ENCODE peak calls at places on chromosomes 2 and 18, in six cellular contexts. T is GM12878, A is K562, M is HCT116, W is SK-N-SH, E is HepG2. O is an unnamed sample.

GRCh38 chr2:105929506-105929905 is 184.8 kb downstream of the NCK2 start:
- DNase-seq in T (no peak), A (no peak), M (no peak), W (peak; percentile 46), E (no peak), O (no peak)

GRCh38 chr18:9765505-9765904 is 57.4 kb downstream of the RAB31 start:
- DNase-seq in T (no peak), A (no peak), M (no peak), W (no peak), E (peak; percentile 45), O (no peak)

GRCh38 chr2:160141944-160142343 is 58.1 kb downstream of the ITGB6 start:
- DNase-seq in T (no peak), A (no peak), M (no peak), W (no peak), E (no peak), O (peak; percentile 5)

GRCh38 chr2:127105656-127106456 is 1.1 kb downstream of the BIN1 start:
- DNase-seq in T (no peak), A (no peak), M (no peak), W (peak; percentile 80), E (no peak), O (no peak)

GRCh38 chr2:72138011-72138881 is 9.4 kb downstream of the CYP26B1 start:
- DNase-seq in T (no peak), A (no peak), M (no peak), W (peak; percentile 27), E (peak; percentile 24), O (no peak)

GRCh38 chr18:48541026-48541746 is 2.4 kb downstream of the CTIF start:
- DNase-seq in T (no peak), A (peak; percentile 27), M (no peak), W (peak; percentile 76), E (no peak), O (no peak)

GRCh38 chr2:6975988-6976387 is 58.8 kb downstream of the RNF144A start:
- DNase-seq in T (no peak), A (no peak), M (peak; percentile 15), W (no peak), E (peak; percentile 32), O (no peak)

GRCh38 chr2:196925768-196926561 is 542 bp downstream of the PGAP1 start:
- DNase-seq in T (no peak), A (peak; percentile 6), M (no peak), W (peak; percentile 56), E (peak; percentile 10), O (no peak)

GRCh38 chr2:152405206-152406118 is 70.5 kb downstream of the FMNL2 start:
- DNase-seq in T (no peak), A (no peak), M (peak; percentile 51), W (no peak), E (peak; percentile 96), O (no peak)

GRCh38 chr2:134588556-134588955 is 130.2 kb downstream of the TMEM163 start:
- DNase-seq in T (no peak), A (no peak), M (no peak), W (no peak), E (peak; percentile 61), O (no peak)

GRCh38 chr2:236341066-236341465 is 76.9 kb upstream of the ASB18 start:
- DNase-seq in T (no peak), A (no peak), M (no peak), W (no peak), E (no peak), O (no peak)

GRCh38 chr2:197141669-197142068 is 168.9 kb downstream of the ANKRD44 start:
- DNase-seq in T (no peak), A (no peak), M (no peak), W (no peak), E (no peak), O (no peak)

GRCh38 chr2:230170532-230170931 is 49.3 kb downstream of the SP110 start:
- DNase-seq in T (no peak), A (no peak), M (no peak), W (no peak), E (no peak), O (peak; percentile 12)

GRCh38 chr18:60100805-60101204 is 201.0 kb downstream of the PMAIP1 start:
- DNase-seq in T (no peak), A (no peak), M (no peak), W (no peak), E (no peak), O (no peak)

GRCh38 chr2:174902491-174903242 is 102.5 kb downstream of the CHN1 start:
- DNase-seq in T (no peak), A (no peak), M (no peak), W (peak; percentile 46), E (no peak), O (no peak)

GRCh38 chr2:203225423-203226039 is 13.3 kb upstream of the CYP20A1 start:
- DNase-seq in T (no peak), A (no peak), M (peak; percentile 13), W (no peak), E (peak; percentile 35), O (no peak)

GRCh38 chr2:11903085-11903484 is 156.7 kb downstream of the LPIN1 start:
- DNase-seq in T (no peak), A (no peak), M (no peak), W (no peak), E (no peak), O (no peak)

GRCh38 chr2:233147829-233148167 is 87.7 kb downstream of the INPP5D start:
- DNase-seq in T (no peak), A (no peak), M (no peak), W (no peak), E (no peak), O (no peak)

GRCh38 chr2:38933653-38934052 is 44.0 kb downstream of the ARHGEF33 start:
- DNase-seq in T (no peak), A (no peak), M (no peak), W (peak; percentile 51), E (no peak), O (no peak)

GRCh38 chr18:8381801-8382459 is 227.3 kb upstream of the RAB12 start:
- DNase-seq in T (no peak), A (no peak), M (no peak), W (no peak), E (no peak), O (no peak)

GRCh38 chr2:172549131-172549530 is 6.8 kb upstream of the PDK1 start:
- DNase-seq in T (no peak), A (no peak), M (no peak), W (no peak), E (no peak), O (no peak)
- TF ChIP-seq JUND in T (no peak), A (no peak), M (no peak), W (no peak), E (no peak), O (no peak)

GRCh38 chr2:218607436-218608115 is at the start of gene PLCD4:
- DNase-seq in T (no peak), A (no peak), M (no peak), W (peak; percentile 79), E (no peak), O (peak; percentile 16)
- TF ChIP-seq JUND in T (no peak), A (no peak), M (no peak), W (no peak), E (no peak), O (no peak)

GRCh38 chr2:206984206-206984605 is 44.9 kb downstream of the CPO start:
- DNase-seq in T (no peak), A (no peak), M (no peak), W (no peak), E (no peak), O (no peak)
- TF ChIP-seq JUND in T (no peak), A (no peak), M (no peak), W (no peak), E (no peak), O (no peak)

GRCh38 chr2:240918258-240919091 is 12.3 kb downstream of the CROCC2 start:
- DNase-seq in T (no peak), A (no peak), M (no peak), W (peak; percentile 18), E (no peak), O (no peak)
- TF ChIP-seq JUND in T (no peak), A (no peak), M (no peak), W (no peak), E (no peak), O (no peak)

GRCh38 chr2:205747827-205748386 is 65.6 kb downstream of the NRP2 start:
- DNase-seq in T (no peak), A (no peak), M (no peak), W (no peak), E (peak; percentile 21), O (no peak)
- TF ChIP-seq JUND in T (no peak), A (no peak), M (no peak), W (no peak), E (no peak), O (no peak)

GRCh38 chr18:75107196-75107930 is 101.6 kb downstream of the PTGR3 start:
- DNase-seq in T (no peak), A (no peak), M (no peak), W (no peak), E (no peak), O (no peak)

GRCh38 chr18:75104483-75104882 is 104.5 kb downstream of the PTGR3 start:
- DNase-seq in T (no peak), A (no peak), M (no peak), W (no peak), E (no peak), O (no peak)

GRCh38 chr18:75107931-75108276 is 101.0 kb downstream of the PTGR3 start:
- DNase-seq in T (no peak), A (no peak), M (no peak), W (no peak), E (no peak), O (no peak)

GRCh38 chr18:75106746-75107145 is 102.2 kb downstream of the PTGR3 start:
- DNase-seq in T (no peak), A (no peak), M (no peak), W (no peak), E (no peak), O (no peak)

GRCh38 chr18:75105551-75106254 is 103.2 kb downstream of the PTGR3 start:
- DNase-seq in T (no peak), A (no peak), M (no peak), W (no peak), E (no peak), O (no peak)
- TF ChIP-seq JUND in T (no peak), A (no peak), M (no peak), W (no peak), E (no peak), O (no peak)

GRCh38 chr18:44727291-44727690 is 46.6 kb downstream of the SETBP1 start:
- DNase-seq in T (no peak), A (no peak), M (no peak), W (no peak), E (no peak), O (no peak)

GRCh38 chr18:44719519-44720060 is 38.9 kb downstream of the SETBP1 start:
- DNase-seq in T (no peak), A (no peak), M (no peak), W (no peak), E (no peak), O (no peak)

GRCh38 chr18:44723366-44723765 is 42.7 kb downstream of the SETBP1 start:
- DNase-seq in T (no peak), A (no peak), M (no peak), W (no peak), E (no peak), O (no peak)

GRCh38 chr18:44725300-44726096 is 44.8 kb downstream of the SETBP1 start:
- DNase-seq in T (peak; percentile 71), A (peak; percentile 59), M (no peak), W (no peak), E (no peak), O (no peak)

GRCh38 chr18:44723973-44724778 is 43.5 kb downstream of the SETBP1 start:
- DNase-seq in T (no peak), A (peak; percentile 16), M (no peak), W (no peak), E (no peak), O (no peak)
- TF ChIP-seq JUND in T (no peak), A (no peak), M (no peak), W (no peak), E (no peak), O (no peak)